ENCODE peak calls at places on chromosomes 7 and 10, in four cellular contexts. J is hepatocyte, Z is neural crest cell, H is cardiac muscle cell. O is an unnamed sample.

GRCh38 chr7:3095046-3095445 is 51.4 kb upstream of the CARD11 start:
- DNase-seq in J (no peak), Z (no peak), H (no peak), O (no peak)

GRCh38 chr7:128030999-128031681 is at the start of gene LRRC4:
- DNase-seq in J (peak; percentile 74), Z (peak; percentile 39), H (peak; percentile 61), O (no peak)

GRCh38 chr7:1950623-1951523 is 280.8 kb downstream of the ELFN1 start:
- DNase-seq in J (no peak), Z (no peak), H (peak; percentile 32), O (peak; percentile 26)

GRCh38 chr7:139588632-139589031 is 65.1 kb downstream of the CLEC2L start:
- DNase-seq in J (peak; percentile 18), Z (no peak), H (peak; percentile 94), O (peak; percentile 96)

GRCh38 chr7:157072361-157072760 is 61.9 kb upstream of the MNX1 start:
- DNase-seq in J (no peak), Z (no peak), H (no peak), O (no peak)

GRCh38 chr10:30804478-30805055 is 175.0 kb upstream of the LYZL2 start:
- DNase-seq in J (peak; percentile 61), Z (no peak), H (peak; percentile 90), O (peak; percentile 76)

GRCh38 chr7:140645166-140645565 is 4.6 kb upstream of the DENND2A start:
- DNase-seq in J (no peak), Z (no peak), H (no peak), O (no peak)

GRCh38 chr7:142177869-142178268 is 66.4 kb downstream of the MGAM2 start:
- DNase-seq in J (no peak), Z (no peak), H (no peak), O (no peak)

GRCh38 chr7:27046854-27047549 is 48.8 kb downstream of the HOXA1 start:
- DNase-seq in J (no peak), Z (no peak), H (peak; percentile 29), O (peak; percentile 46)

GRCh38 chr7:142611566-142612250 is 137.6 kb upstream of the PRSS1 start:
- DNase-seq in J (peak; percentile 19), Z (no peak), H (peak; percentile 32), O (peak; percentile 24)

GRCh38 chr10:89476150-89476549 is 59.2 kb downstream of the SLC16A12 start:
- DNase-seq in J (no peak), Z (no peak), H (no peak), O (no peak)

GRCh38 chr10:69800665-69801064 is 1.0 kb upstream of the COL13A1 start:
- DNase-seq in J (no peak), Z (no peak), H (no peak), O (no peak)

GRCh38 chr7:47622946-47623640 is 41.2 kb upstream of the TNS3 start:
- DNase-seq in J (peak; percentile 85), Z (no peak), H (peak; percentile 86), O (peak; percentile 80)

GRCh38 chr7:98990356-98990755 is 112.0 kb downstream of the TRRAP start:
- DNase-seq in J (no peak), Z (no peak), H (no peak), O (no peak)

GRCh38 chr7:130361681-130362080 is 17.1 kb downstream of the CPA5 start:
- DNase-seq in J (no peak), Z (no peak), H (no peak), O (no peak)

GRCh38 chr10:36349445-36350063 is 707.5 kb upstream of the FZD8 start:
- DNase-seq in J (peak; percentile 48), Z (no peak), H (peak; percentile 91), O (peak; percentile 91)

GRCh38 chr7:2567663-2568238 is 9.0 kb downstream of the IQCE start:
- DNase-seq in J (peak; percentile 52), Z (no peak), H (peak; percentile 55), O (peak; percentile 57)

GRCh38 chr7:86469680-86470295 is 173.9 kb upstream of the GRM3 start:
- DNase-seq in J (peak; percentile 89), Z (peak; percentile 77), H (peak; percentile 78), O (peak; percentile 79)

GRCh38 chr10:117003336-117003735 is 1.7 kb downstream of the SHTN1 start:
- DNase-seq in J (no peak), Z (no peak), H (no peak), O (no peak)

GRCh38 chr10:73873843-73874215 is 526 bp downstream of the CAMK2G start:
- DNase-seq in J (no peak), Z (no peak), H (no peak), O (no peak)

GRCh38 chr7:26959290-26959689 is 94.9 kb upstream of the SKAP2 start:
- DNase-seq in J (no peak), Z (no peak), H (no peak), O (no peak)

GRCh38 chr7:2016021-2016631 is 216.6 kb downstream of the MAD1L1 start:
- DNase-seq in J (no peak), Z (no peak), H (no peak), O (no peak)

GRCh38 chr7:77698042-77698625 is 1.9 kb downstream of the RSBN1L start:
- DNase-seq in J (no peak), Z (no peak), H (no peak), O (no peak)

GRCh38 chr7:93218997-93219827 is 7.1 kb downstream of the HEPACAM2 start:
- DNase-seq in J (no peak), Z (no peak), H (no peak), O (no peak)

GRCh38 chr7:70504254-70504653 is 627.7 kb upstream of the GALNT17 start:
- DNase-seq in J (no peak), Z (no peak), H (no peak), O (no peak)

GRCh38 chr7:157485361-157485831 is 148.6 kb downstream of the DNAJB6 start:
- DNase-seq in J (no peak), Z (no peak), H (no peak), O (no peak)

GRCh38 chr10:28849309-28849708 is 172.0 kb downstream of the BAMBI start:
- DNase-seq in J (no peak), Z (no peak), H (no peak), O (no peak)

GRCh38 chr7:104627516-104627915 is 299.1 kb downstream of the LHFPL3 start:
- DNase-seq in J (peak; percentile 64), Z (peak; percentile 59), H (peak; percentile 35), O (peak; percentile 46)

GRCh38 chr10:51137741-51138529 is 63.6 kb downstream of the PRKG1 start:
- DNase-seq in J (no peak), Z (no peak), H (peak; percentile 29), O (peak; percentile 25)

GRCh38 chr10:71274901-71275796 is 43.9 kb upstream of the SLC29A3 start:
- DNase-seq in J (no peak), Z (no peak), H (no peak), O (no peak)

GRCh38 chr7:49775065-49775948 is 1.9 kb downstream of the VWC2 start:
- DNase-seq in J (peak; percentile 27), Z (peak; percentile 14), H (peak; percentile 2), O (no peak)

GRCh38 chr10:4708123-4708759 is 117.8 kb upstream of the AKR1E2 start:
- DNase-seq in J (no peak), Z (no peak), H (no peak), O (no peak)

GRCh38 chr7:7693881-7694280 is 24.5 kb downstream of the RPA3 start:
- DNase-seq in J (no peak), Z (no peak), H (peak; percentile 58), O (peak; percentile 72)

GRCh38 chr7:123712619-123713018 is 36.2 kb downstream of the WASL start:
- DNase-seq in J (no peak), Z (no peak), H (peak; percentile 71), O (peak; percentile 70)

GRCh38 chr7:116674508-116675173 is 2.6 kb downstream of the MET start:
- DNase-seq in J (no peak), Z (no peak), H (no peak), O (no peak)

GRCh38 chr10:117543245-117543998 is 876 bp downstream of the EMX2 start:
- DNase-seq in J (peak; percentile 57), Z (no peak), H (peak; percentile 34), O (no peak)

GRCh38 chr10:75209325-75210192 is 1.0 kb upstream of the VDAC2 start:
- DNase-seq in J (peak; percentile 85), Z (no peak), H (peak; percentile 88), O (peak; percentile 84)

GRCh38 chr10:75207868-75208167 is 2.8 kb upstream of the VDAC2 start:
- DNase-seq in J (peak; percentile 35), Z (no peak), H (no peak), O (no peak)

GRCh38 chr10:75210193-75211006 is at the start of gene VDAC2:
- DNase-seq in J (peak; percentile 95), Z (peak; percentile 90), H (peak; percentile 93), O (peak; percentile 90)

GRCh38 chr10:75208177-75208576 is 2.4 kb upstream of the VDAC2 start:
- DNase-seq in J (peak; percentile 56), Z (no peak), H (peak; percentile 55), O (peak; percentile 57)

DNA sequence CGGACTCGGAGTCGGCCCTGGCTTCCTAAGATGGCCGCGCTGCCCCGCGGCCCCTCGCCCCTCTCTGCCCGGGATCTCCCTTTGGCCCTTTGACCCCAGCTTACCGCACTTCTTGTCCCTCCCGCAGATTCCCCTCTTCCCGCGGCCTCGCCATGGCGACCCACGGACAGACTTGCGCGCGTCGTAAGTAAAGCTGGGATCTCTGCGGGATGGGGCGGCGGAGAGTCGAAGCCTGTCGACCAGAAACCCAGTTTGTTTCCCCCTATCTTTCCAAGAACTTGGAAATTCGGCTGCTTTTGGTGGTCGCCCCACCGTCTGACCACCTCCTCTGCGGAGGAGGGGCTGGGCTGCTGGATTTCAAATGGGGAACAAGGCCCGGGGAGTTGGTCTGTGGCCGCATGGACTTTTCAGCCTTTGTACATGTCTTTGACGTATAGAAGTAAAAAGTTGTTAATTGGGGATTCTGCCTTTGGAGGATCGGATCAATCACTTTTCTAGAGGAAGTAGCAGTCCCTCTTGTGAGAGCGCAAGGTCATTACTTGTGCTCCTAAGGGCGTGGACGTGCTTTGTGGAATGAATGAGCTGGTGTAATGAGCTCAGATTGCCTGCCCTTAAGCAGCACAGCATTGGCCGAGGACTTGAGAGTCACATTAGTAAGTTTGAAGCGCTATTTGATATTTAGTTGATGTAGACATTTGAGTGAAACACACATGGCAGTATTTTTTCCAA is 575 bp downstream of the VDAC2 start:
- DNase-seq in J (peak; percentile 63), Z (no peak), H (peak; percentile 55), O (peak; percentile 49)
- TF ChIP-seq CTCF in J (no peak), Z (no peak), H (no peak), O (no peak)

GRCh38 chr7:39949980-39950472 is at the start of gene CDK13:
- DNase-seq in J (peak; percentile 85), Z (peak; percentile 60), H (peak; percentile 82), O (peak; percentile 75)
- TF ChIP-seq CTCF in J (no peak), Z (peak; percentile 33), H (no peak), O (no peak)

GRCh38 chr7:97078023-97078988 is 39.2 kb upstream of the SDHAF3 start:
- DNase-seq in J (no peak), Z (no peak), H (no peak), O (no peak)
- TF ChIP-seq CTCF in J (no peak), Z (no peak), H (no peak), O (no peak)

GRCh38 chr10:42691361-42692120 is 53.2 kb upstream of the ZNF33B start:
- DNase-seq in J (no peak), Z (no peak), H (no peak), O (no peak)
- TF ChIP-seq CTCF in J (no peak), Z (no peak), H (no peak), O (no peak)

DNA sequence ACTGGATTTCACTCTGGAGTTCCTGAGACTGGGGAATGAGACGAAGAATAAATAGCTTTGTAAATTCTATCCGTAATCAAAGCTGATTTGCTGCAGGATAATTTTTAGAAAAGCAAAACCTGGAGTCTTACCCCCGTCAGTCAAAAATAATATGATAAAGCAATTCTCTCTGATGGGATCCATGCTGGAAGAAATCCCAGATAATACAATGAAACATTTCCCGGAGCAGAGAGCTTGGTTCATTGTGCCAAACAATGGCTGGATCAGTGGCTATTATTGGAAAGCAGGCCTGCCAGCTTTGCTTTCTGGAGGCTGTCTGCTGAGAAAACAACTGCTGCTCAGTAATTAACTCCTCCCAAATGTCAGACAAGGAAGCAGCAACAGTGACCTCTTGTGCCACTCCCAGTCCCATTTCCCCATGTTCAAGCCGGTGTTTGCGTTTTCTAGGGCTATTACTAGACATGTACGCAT is 609.4 kb upstream of the PCDH15 start:
- DNase-seq in J (peak; percentile 28), Z (peak; percentile 23), H (peak; percentile 1), O (peak; percentile 42)
- TF ChIP-seq CTCF in J (peak; percentile 21), Z (peak; percentile 26), H (no peak), O (no peak)

O was measured in fibroblast of pulmonary artery.